ENCODE peak calls at places on chromosome 9, in ten cellular contexts. One of them, this sample, is unnamed.

GRCh38 chr9:70602364-70603019 is 188.0 kb upstream of the KLF9 start:
- DNase-seq in prostate gland: peak; percentile 71
- DNase-seq in A549: peak; percentile 71
- DNase-seq in heart left ventricle: peak; percentile 50
- DNase-seq in NB4: peak; percentile 62
- DNase-seq in stomach: peak; percentile 59
- DNase-seq in erythroblast: peak; percentile 52
- DNase-seq in esophagus squamous epithelium: no peak
- DNase-seq in IMR-90: peak; percentile 91
- DNase-seq in GM12878: peak; percentile 34
- DNase-seq in this sample: peak; percentile 67

GRCh38 chr9:6467006-6467625 is 54.1 kb downstream of the UHRF2 start:
- DNase-seq in prostate gland: no peak
- DNase-seq in A549: no peak
- DNase-seq in heart left ventricle: no peak
- DNase-seq in NB4: no peak
- DNase-seq in stomach: no peak
- DNase-seq in erythroblast: no peak
- DNase-seq in esophagus squamous epithelium: no peak
- DNase-seq in IMR-90: no peak
- DNase-seq in GM12878: no peak
- DNase-seq in this sample: no peak

GRCh38 chr9:89493671-89494070 is 4.2 kb downstream of the SEMA4D start:
- DNase-seq in prostate gland: no peak
- DNase-seq in A549: no peak
- DNase-seq in heart left ventricle: no peak
- DNase-seq in NB4: no peak
- DNase-seq in stomach: no peak
- DNase-seq in erythroblast: no peak
- DNase-seq in esophagus squamous epithelium: no peak
- DNase-seq in IMR-90: no peak
- DNase-seq in GM12878: no peak
- DNase-seq in this sample: no peak

GRCh38 chr9:134491436-134491835 is 150.2 kb upstream of the COL5A1 start:
- DNase-seq in prostate gland: no peak
- DNase-seq in A549: no peak
- DNase-seq in heart left ventricle: peak; percentile 37
- DNase-seq in NB4: no peak
- DNase-seq in stomach: no peak
- DNase-seq in erythroblast: no peak
- DNase-seq in esophagus squamous epithelium: no peak
- DNase-seq in IMR-90: no peak
- DNase-seq in GM12878: no peak
- DNase-seq in this sample: no peak

GRCh38 chr9:93114169-93114983 is 18.4 kb downstream of the CARD19 start:
- DNase-seq in prostate gland: no peak
- DNase-seq in A549: no peak
- DNase-seq in heart left ventricle: peak; percentile 22
- DNase-seq in NB4: peak; percentile 69
- DNase-seq in stomach: no peak
- DNase-seq in erythroblast: peak; percentile 63
- DNase-seq in esophagus squamous epithelium: no peak
- DNase-seq in IMR-90: no peak
- DNase-seq in GM12878: no peak
- DNase-seq in this sample: no peak

GRCh38 chr9:33946779-33947535 is 101.7 kb downstream of the UBAP2 start:
- DNase-seq in prostate gland: no peak
- DNase-seq in A549: peak; percentile 69
- DNase-seq in heart left ventricle: no peak
- DNase-seq in NB4: no peak
- DNase-seq in stomach: no peak
- DNase-seq in erythroblast: no peak
- DNase-seq in esophagus squamous epithelium: no peak
- DNase-seq in IMR-90: peak; percentile 98
- DNase-seq in GM12878: no peak
- DNase-seq in this sample: peak; percentile 54

GRCh38 chr9:15249042-15249818 is 57.8 kb downstream of the TTC39B start:
- DNase-seq in prostate gland: no peak
- DNase-seq in A549: no peak
- DNase-seq in heart left ventricle: no peak
- DNase-seq in NB4: no peak
- DNase-seq in stomach: no peak
- DNase-seq in erythroblast: no peak
- DNase-seq in esophagus squamous epithelium: no peak
- DNase-seq in IMR-90: peak; percentile 87
- DNase-seq in GM12878: no peak
- DNase-seq in this sample: peak; percentile 15

GRCh38 chr9:33117816-33118215 is 41.3 kb upstream of the SMU1 start:
- DNase-seq in prostate gland: no peak
- DNase-seq in A549: no peak
- DNase-seq in heart left ventricle: peak; percentile 39
- DNase-seq in NB4: no peak
- DNase-seq in stomach: no peak
- DNase-seq in erythroblast: no peak
- DNase-seq in esophagus squamous epithelium: no peak
- DNase-seq in IMR-90: no peak
- DNase-seq in GM12878: no peak
- DNase-seq in this sample: no peak

DNA sequence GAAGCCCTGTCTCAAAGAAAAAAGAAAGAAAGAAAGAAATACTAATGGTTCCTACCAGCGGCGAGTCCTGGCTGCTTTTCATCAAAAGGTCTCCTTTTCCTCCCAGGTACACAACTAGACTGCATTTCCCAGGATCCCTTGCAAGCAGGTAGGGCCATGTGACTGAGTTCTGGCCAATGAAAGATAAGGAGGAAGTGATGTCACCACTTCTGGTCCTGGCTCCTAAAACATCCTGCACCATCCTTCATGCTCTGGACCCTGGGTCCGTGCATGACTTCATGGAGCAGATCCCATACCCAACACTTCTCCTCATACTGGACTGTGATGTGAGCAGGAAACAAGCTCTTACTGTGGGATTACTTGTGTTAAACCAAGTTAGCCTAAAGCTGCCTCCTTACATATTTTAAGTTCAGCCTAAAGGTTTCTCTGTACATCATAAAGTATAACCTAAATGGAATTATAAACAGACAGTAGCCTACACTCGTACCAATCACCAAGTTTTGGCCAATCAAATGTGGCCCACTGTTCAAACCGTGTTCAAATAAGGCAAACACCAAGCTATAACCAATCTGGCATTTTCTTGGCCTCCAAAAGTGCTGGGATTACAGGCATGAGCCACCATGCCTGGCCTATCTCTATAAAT is 30.2 kb upstream of the FUBP3 start:
- DNase-seq in prostate gland: no peak
- DNase-seq in A549: peak; percentile 63
- DNase-seq in heart left ventricle: no peak
- DNase-seq in NB4: peak; percentile 39
- DNase-seq in stomach: no peak
- DNase-seq in erythroblast: peak; percentile 23
- DNase-seq in esophagus squamous epithelium: no peak
- DNase-seq in IMR-90: no peak
- DNase-seq in GM12878: no peak
- DNase-seq in this sample: no peak
- TF ChIP-seq POLR2A in prostate gland: no peak
- TF ChIP-seq POLR2A in A549: no peak
- TF ChIP-seq POLR2A in heart left ventricle: no peak
- TF ChIP-seq POLR2A in NB4: no peak
- TF ChIP-seq POLR2A in stomach: no peak
- TF ChIP-seq POLR2A in erythroblast: no peak
- TF ChIP-seq POLR2A in esophagus squamous epithelium: no peak
- TF ChIP-seq POLR2A in IMR-90: no peak
- TF ChIP-seq POLR2A in GM12878: no peak
- TF ChIP-seq POLR2A in this sample: no peak

GRCh38 chr9:131580358-131580757 is 35.0 kb downstream of the PRRT1B start:
- DNase-seq in prostate gland: no peak
- DNase-seq in A549: no peak
- DNase-seq in heart left ventricle: no peak
- DNase-seq in NB4: no peak
- DNase-seq in stomach: no peak
- DNase-seq in erythroblast: no peak
- DNase-seq in esophagus squamous epithelium: no peak
- DNase-seq in IMR-90: no peak
- DNase-seq in GM12878: no peak
- DNase-seq in this sample: no peak

GRCh38 chr9:131578016-131578415 is 32.7 kb downstream of the PRRT1B start:
- DNase-seq in prostate gland: no peak
- DNase-seq in A549: no peak
- DNase-seq in heart left ventricle: no peak
- DNase-seq in NB4: no peak
- DNase-seq in stomach: no peak
- DNase-seq in erythroblast: no peak
- DNase-seq in esophagus squamous epithelium: no peak
- DNase-seq in IMR-90: no peak
- DNase-seq in GM12878: no peak
- DNase-seq in this sample: no peak

GRCh38 chr9:131577005-131578000 is 32.0 kb downstream of the PRRT1B start:
- DNase-seq in prostate gland: no peak
- DNase-seq in A549: no peak
- DNase-seq in heart left ventricle: no peak
- DNase-seq in NB4: no peak
- DNase-seq in stomach: no peak
- DNase-seq in erythroblast: no peak
- DNase-seq in esophagus squamous epithelium: no peak
- DNase-seq in IMR-90: no peak
- DNase-seq in GM12878: no peak
- DNase-seq in this sample: no peak

GRCh38 chr9:131579789-131580211 is 34.5 kb downstream of the PRRT1B start:
- DNase-seq in prostate gland: no peak
- DNase-seq in A549: no peak
- DNase-seq in heart left ventricle: peak; percentile 72
- DNase-seq in NB4: no peak
- DNase-seq in stomach: no peak
- DNase-seq in erythroblast: no peak
- DNase-seq in esophagus squamous epithelium: no peak
- DNase-seq in IMR-90: no peak
- DNase-seq in GM12878: no peak
- DNase-seq in this sample: no peak

DNA sequence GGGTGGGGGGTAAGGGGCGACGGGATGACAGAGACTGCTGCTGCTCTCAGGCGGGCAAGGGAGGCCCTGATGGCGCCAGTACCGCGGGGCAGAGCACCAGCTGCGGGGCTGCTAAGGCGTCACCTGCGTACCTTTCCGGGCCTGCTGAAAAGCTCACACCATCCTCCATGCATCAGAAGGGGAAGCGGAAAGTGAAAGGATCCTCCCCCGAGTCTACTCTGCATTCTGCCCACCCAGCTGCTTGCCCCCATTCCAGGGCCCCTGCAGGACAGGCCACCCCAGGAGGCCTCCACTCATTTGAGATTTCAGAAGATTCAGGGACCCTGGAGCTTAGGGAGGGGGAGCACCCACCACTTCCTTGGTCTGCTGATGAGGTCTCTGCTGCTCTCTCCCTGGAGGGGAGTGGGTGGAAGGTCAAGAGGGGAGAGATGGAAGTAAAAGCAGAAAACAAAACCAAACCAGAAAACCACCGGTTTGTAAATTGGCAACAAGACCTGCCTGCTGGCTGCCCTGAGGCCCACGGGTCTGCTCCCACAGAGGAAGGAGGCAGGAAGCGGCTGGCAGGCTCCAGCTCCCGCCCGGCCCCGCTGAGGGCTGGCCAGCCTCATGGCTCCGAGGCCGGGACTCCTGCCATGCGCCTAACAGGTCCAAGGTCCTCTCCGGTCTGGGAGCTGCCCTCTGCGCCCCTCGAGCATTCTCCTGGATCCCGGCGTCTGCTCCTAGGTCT is 33.6 kb downstream of the PRRT1B start:
- DNase-seq in prostate gland: no peak
- DNase-seq in A549: no peak
- DNase-seq in heart left ventricle: no peak
- DNase-seq in NB4: peak; percentile 85
- DNase-seq in stomach: no peak
- DNase-seq in erythroblast: no peak
- DNase-seq in esophagus squamous epithelium: no peak
- DNase-seq in IMR-90: no peak
- DNase-seq in GM12878: peak; percentile 16
- DNase-seq in this sample: no peak
- TF ChIP-seq POLR2A in prostate gland: no peak
- TF ChIP-seq POLR2A in A549: no peak
- TF ChIP-seq POLR2A in heart left ventricle: no peak
- TF ChIP-seq POLR2A in NB4: no peak
- TF ChIP-seq POLR2A in stomach: no peak
- TF ChIP-seq POLR2A in erythroblast: no peak
- TF ChIP-seq POLR2A in esophagus squamous epithelium: no peak
- TF ChIP-seq POLR2A in IMR-90: no peak
- TF ChIP-seq POLR2A in GM12878: peak; percentile 37
- TF ChIP-seq POLR2A in this sample: no peak

GRCh38 chr9:3526903-3527652 is 1.3 kb upstream of the RFX3 start:
- DNase-seq in prostate gland: peak; percentile 17
- DNase-seq in A549: peak; percentile 49
- DNase-seq in heart left ventricle: no peak
- DNase-seq in NB4: peak; percentile 79
- DNase-seq in stomach: no peak
- DNase-seq in erythroblast: peak; percentile 86
- DNase-seq in esophagus squamous epithelium: no peak
- DNase-seq in IMR-90: peak; percentile 13
- DNase-seq in GM12878: no peak
- DNase-seq in this sample: no peak
- TF ChIP-seq POLR2A in prostate gland: no peak
- TF ChIP-seq POLR2A in A549: no peak
- TF ChIP-seq POLR2A in heart left ventricle: no peak
- TF ChIP-seq POLR2A in NB4: no peak
- TF ChIP-seq POLR2A in stomach: no peak
- TF ChIP-seq POLR2A in erythroblast: peak; percentile 12
- TF ChIP-seq POLR2A in esophagus squamous epithelium: no peak
- TF ChIP-seq POLR2A in IMR-90: no peak
- TF ChIP-seq POLR2A in GM12878: no peak
- TF ChIP-seq POLR2A in this sample: no peak

GRCh38 chr9:128819716-128820664 is 1.7 kb downstream of the ENDOG start:
- DNase-seq in prostate gland: no peak
- DNase-seq in A549: no peak
- DNase-seq in heart left ventricle: peak; percentile 79
- DNase-seq in NB4: no peak
- DNase-seq in stomach: no peak
- DNase-seq in erythroblast: peak; percentile 57
- DNase-seq in esophagus squamous epithelium: no peak
- DNase-seq in IMR-90: no peak
- DNase-seq in GM12878: no peak
- DNase-seq in this sample: no peak

GRCh38 chr9:128822407-128823042 is 4.2 kb downstream of the ENDOG start:
- DNase-seq in prostate gland: no peak
- DNase-seq in A549: no peak
- DNase-seq in heart left ventricle: no peak
- DNase-seq in NB4: no peak
- DNase-seq in stomach: no peak
- DNase-seq in erythroblast: no peak
- DNase-seq in esophagus squamous epithelium: no peak
- DNase-seq in IMR-90: no peak
- DNase-seq in GM12878: no peak
- DNase-seq in this sample: no peak

GRCh38 chr9:128821584-128822406 is 3.5 kb downstream of the ENDOG start:
- DNase-seq in prostate gland: no peak
- DNase-seq in A549: no peak
- DNase-seq in heart left ventricle: no peak
- DNase-seq in NB4: no peak
- DNase-seq in stomach: no peak
- DNase-seq in erythroblast: no peak
- DNase-seq in esophagus squamous epithelium: no peak
- DNase-seq in IMR-90: no peak
- DNase-seq in GM12878: no peak
- DNase-seq in this sample: no peak

GRCh38 chr9:128818839-128819715 is 777 bp downstream of the ENDOG start:
- DNase-seq in prostate gland: peak; percentile 23
- DNase-seq in A549: no peak
- DNase-seq in heart left ventricle: peak; percentile 56
- DNase-seq in NB4: peak; percentile 72
- DNase-seq in stomach: peak; percentile 50
- DNase-seq in erythroblast: peak; percentile 57
- DNase-seq in esophagus squamous epithelium: no peak
- DNase-seq in IMR-90: no peak
- DNase-seq in GM12878: no peak
- DNase-seq in this sample: no peak

DNA sequence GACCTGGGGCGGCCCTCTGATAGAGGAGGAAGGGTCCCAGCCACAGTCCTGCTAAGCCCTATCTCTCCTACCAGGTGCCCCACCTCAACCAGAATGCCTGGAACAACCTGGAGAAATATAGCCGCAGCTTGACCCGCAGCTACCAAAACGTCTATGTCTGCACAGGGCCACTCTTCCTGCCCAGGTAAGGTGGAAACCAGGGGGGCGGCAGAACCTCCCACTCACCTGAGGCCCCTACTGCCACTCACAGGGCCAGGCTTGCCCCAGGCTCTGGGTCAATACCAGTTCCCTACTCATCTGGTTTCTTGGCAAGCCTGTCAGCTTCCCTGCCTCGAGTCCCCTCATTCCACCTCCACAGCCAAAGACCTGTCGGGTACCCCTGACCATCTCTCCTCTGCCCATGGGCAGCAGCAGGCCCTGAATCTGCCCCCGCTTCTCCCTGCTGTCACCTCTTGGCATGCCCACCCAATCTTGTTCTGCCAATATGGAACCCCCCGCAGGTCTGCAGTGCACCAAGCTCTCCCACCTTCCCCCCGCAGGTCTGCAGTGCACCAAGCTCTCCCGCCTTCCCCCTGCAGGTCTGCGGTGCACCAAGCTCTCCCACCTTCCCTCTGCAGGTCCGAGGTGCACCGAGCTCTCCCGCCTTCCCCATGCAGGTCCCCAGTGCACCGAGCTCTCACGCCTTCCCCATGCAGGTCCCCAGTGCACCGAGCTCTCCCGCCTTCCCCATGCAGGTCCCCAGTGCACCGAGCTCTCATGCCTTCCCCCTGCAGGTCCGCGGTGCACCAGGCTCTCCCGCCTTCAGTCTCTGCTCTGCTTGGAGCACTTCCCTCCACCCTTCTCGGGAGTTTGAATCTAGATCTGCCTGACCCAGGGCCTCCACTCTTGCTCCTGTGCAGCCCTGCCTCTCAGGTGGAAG is 2.6 kb downstream of the ENDOG start:
- DNase-seq in prostate gland: no peak
- DNase-seq in A549: no peak
- DNase-seq in heart left ventricle: no peak
- DNase-seq in NB4: no peak
- DNase-seq in stomach: no peak
- DNase-seq in erythroblast: no peak
- DNase-seq in esophagus squamous epithelium: no peak
- DNase-seq in IMR-90: no peak
- DNase-seq in GM12878: no peak
- DNase-seq in this sample: no peak
- TF ChIP-seq POLR2A in prostate gland: no peak
- TF ChIP-seq POLR2A in A549: no peak
- TF ChIP-seq POLR2A in heart left ventricle: no peak
- TF ChIP-seq POLR2A in NB4: no peak
- TF ChIP-seq POLR2A in stomach: no peak
- TF ChIP-seq POLR2A in erythroblast: no peak
- TF ChIP-seq POLR2A in esophagus squamous epithelium: no peak
- TF ChIP-seq POLR2A in IMR-90: no peak
- TF ChIP-seq POLR2A in GM12878: no peak
- TF ChIP-seq POLR2A in this sample: no peak